ENCODE peak calls at places on chromosomes 16 and 17, in four cellular contexts. U, H, S and P are unnamed samples.

GRCh38 chr17:41734139-41734948 is at the start of gene HAP1:
- DNase-seq in S (peak), U (peak), H (no peak), P (peak)

GRCh38 chr17:50976951-50977472 is 110.9 kb upstream of the TOB1 start:
- DNase-seq in U (no peak), S (peak), H (no peak), P (no peak)

GRCh38 chr16:88781140-88782077 is 3.6 kb downstream of the PIEZO1 start:
- DNase-seq in U (peak), S (no peak), H (no peak), P (no peak)

GRCh38 chr17:49471089-49471683 is 23.9 kb upstream of the NGFR start:
- DNase-seq in H (no peak), S (peak), U (no peak), P (no peak)

GRCh38 chr17:75712480-75712879 is 8.8 kb upstream of the ITGB4 start:
- DNase-seq in S (no peak), H (no peak), U (no peak), P (no peak)

GRCh38 chr17:76199466-76199865 is 40.8 kb downstream of the RNF157 start:
- DNase-seq in H (no peak), S (no peak), U (no peak), P (no peak)

GRCh38 chr16:12708266-12708665 is 95.4 kb downstream of the CPPED1 start:
- DNase-seq in H (no peak), S (no peak), U (no peak), P (no peak)

GRCh38 chr16:89919535-89920406 is 1.1 kb downstream of the MC1R start:
- DNase-seq in U (no peak), H (no peak), S (no peak), P (no peak)

GRCh38 chr16:15950167-15950854 is 895 bp downstream of the ABCC1 start:
- DNase-seq in H (no peak), U (peak), S (peak), P (peak)

GRCh38 chr17:42421479-42422332 is 1.4 kb downstream of the CAVIN1 start:
- DNase-seq in H (no peak), U (no peak), S (no peak), P (no peak)

GRCh38 chr17:19317359-19318095 is 45.0 kb downstream of the B9D1 start:
- DNase-seq in H (peak), U (peak), S (no peak), P (peak)

GRCh38 chr16:49754495-49755290 is 101.2 kb downstream of the ZNF423 start:
- DNase-seq in S (peak), U (peak), H (no peak), P (peak)

GRCh38 chr16:53651357-53651756 is 52.3 kb downstream of the RPGRIP1L start:
- DNase-seq in U (no peak), H (no peak), S (no peak), P (no peak)

GRCh38 chr16:87608400-87608985 is 6.2 kb downstream of the JPH3 start:
- DNase-seq in H (no peak), U (no peak), S (no peak), P (no peak)

GRCh38 chr17:28950752-28951427 is 428 bp downstream of the PHF12 start:
- DNase-seq in U (no peak), S (peak), H (no peak), P (peak)

GRCh38 chr16:50160495-50161164 is 7.5 kb downstream of the TENT4B start:
- DNase-seq in S (no peak), H (no peak), U (no peak), P (no peak)

GRCh38 chr16:5309946-5310611 is 212.5 kb upstream of the EEF2KMT start:
- DNase-seq in H (no peak), S (no peak), U (no peak), P (no peak)

GRCh38 chr16:50263940-50264929 is 2.1 kb upstream of the ADCY7 start:
- DNase-seq in H (no peak), U (no peak), S (no peak), P (no peak)

GRCh38 chr16:70703041-70703834 is 17.4 kb upstream of the MTSS2 start:
- DNase-seq in S (peak), U (peak), H (no peak), P (no peak)

GRCh38 chr16:73122604-73123386 is 74.9 kb upstream of the ZFHX3 start:
- DNase-seq in H (no peak), U (no peak), S (no peak), P (no peak)

GRCh38 chr17:48894886-48895285 is 2.3 kb downstream of the ATP5MC1 start:
- DNase-seq in H (no peak), S (no peak), U (no peak), P (no peak)

GRCh38 chr17:69870751-69871199 is 204.2 kb upstream of the KCNJ16 start:
- DNase-seq in U (no peak), S (no peak), H (no peak), P (no peak)

GRCh38 chr16:84321932-84322331 is 27.3 kb downstream of the WFDC1 start:
- DNase-seq in S (peak), U (no peak), H (no peak), P (no peak)

GRCh38 chr17:34300652-34301390 is 15.3 kb downstream of the CCL11 start:
- DNase-seq in U (no peak), S (no peak), H (no peak), P (no peak)

GRCh38 chr16:24635900-24636610 is 93.4 kb upstream of the TNRC6A start:
- DNase-seq in H (no peak), U (no peak), S (peak), P (peak)

GRCh38 chr16:7137560-7138330 is 194.9 kb upstream of the RBFOX1 start:
- DNase-seq in S (no peak), H (no peak), U (no peak), P (no peak)

GRCh38 chr16:30660424-30661251 is 2.4 kb downstream of the FBRS start:
- DNase-seq in U (no peak), S (no peak), H (no peak), P (no peak)

GRCh38 chr17:11795906-11796305 is 197.6 kb downstream of the DNAH9 start:
- DNase-seq in S (no peak), H (no peak), U (no peak), P (no peak)

GRCh38 chr16:11386791-11387546 is 41.7 kb downstream of the RMI2 start:
- DNase-seq in H (no peak), U (peak), S (no peak), P (no peak)

GRCh38 chr17:42179911-42180410 is 981 bp downstream of the KCNH4 start:
- DNase-seq in U (peak), H (peak), S (peak), P (peak)

GRCh38 chr16:19503461-19504075 is 18.3 kb downstream of the GDE1 start:
- DNase-seq in U (no peak), H (no peak), S (no peak), P (no peak)

GRCh38 chr17:67503184-67503583 is 126.1 kb downstream of the PITPNC1 start:
- DNase-seq in H (no peak), U (no peak), S (no peak), P (no peak)

GRCh38 chr16:53053967-53054669 is 673 bp upstream of the CHD9 start:
- DNase-seq in S (no peak), H (no peak), U (no peak), P (no peak)

GRCh38 chr17:43817826-43818225 is 15.1 kb downstream of the MPP3 start:
- DNase-seq in U (no peak), H (no peak), S (no peak), P (no peak)

GRCh38 chr17:39225974-39226683 is 384 bp upstream of the STAC2 start:
- DNase-seq in H (no peak), U (peak), S (peak), P (peak)

GRCh38 chr17:69558796-69559195 is 144.3 kb downstream of the MAP2K6 start:
- DNase-seq in U (no peak), H (no peak), S (no peak), P (no peak)

GRCh38 chr16:57349212-57350031 is 9.2 kb upstream of the CCL22 start:
- DNase-seq in S (no peak), H (no peak), U (no peak), P (no peak)